ENCODE peak calls at places on chromosomes 6 and 20, in seven cellular contexts. B is GM06990, K is heart right ventricle, V is HTR-8/SVneo, G is HL-60, O is kidney glomerular epithelial cell, Z is posterior cingulate gyrus. Q is an unnamed sample.
A peak's percentile ranks its signal among the peaks of the same experiment; 100 is the strongest.

GRCh38 chr6:26022166-26022510 is 59.5 kb downstream of the TRIM38 start:
- DNase-seq in B (no peak), K (no peak), V (no peak), G (peak; percentile 77), O (peak; percentile 75), Z (no peak), Q (peak; percentile 49)

GRCh38 chr20:11156922-11157321 is 483.1 kb upstream of the JAG1 start:
- DNase-seq in B (no peak), K (no peak), V (no peak), G (no peak), O (no peak), Z (no peak), Q (no peak)

GRCh38 chr20:51043811-51044210 is 20.9 kb upstream of the KCNG1 start:
- DNase-seq in B (no peak), K (no peak), V (no peak), G (no peak), O (no peak), Z (no peak), Q (no peak)

GRCh38 chr6:3456794-3457709 is at the start of gene SLC22A23:
- DNase-seq in B (peak; percentile 69), K (peak; percentile 76), V (peak; percentile 82), G (peak; percentile 13), O (peak; percentile 54), Z (peak; percentile 86), Q (no peak)

GRCh38 chr20:14142171-14142570 is 146.9 kb downstream of the MACROD2 start:
- DNase-seq in B (no peak), K (no peak), V (peak; percentile 2), G (peak; percentile 2), O (peak; percentile 79), Z (peak; percentile 78), Q (peak; percentile 19)

GRCh38 chr6:13712485-13712990 is 903 bp upstream of the RANBP9 start:
- DNase-seq in B (no peak), K (no peak), V (no peak), G (no peak), O (no peak), Z (no peak), Q (no peak)

GRCh38 chr20:20010639-20011500 is 6.3 kb upstream of the NAA20 start:
- DNase-seq in B (no peak), K (no peak), V (peak; percentile 20), G (no peak), O (peak; percentile 43), Z (no peak), Q (no peak)

GRCh38 chr20:50278684-50279531 is 88.3 kb downstream of the CEBPB start:
- DNase-seq in B (no peak), K (peak; percentile 84), V (no peak), G (no peak), O (no peak), Z (peak; percentile 65), Q (no peak)

GRCh38 chr20:49810491-49811190 is 2.0 kb upstream of the SLC9A8 start:
- DNase-seq in B (no peak), K (no peak), V (no peak), G (no peak), O (no peak), Z (no peak), Q (no peak)

GRCh38 chr6:21873562-21873961 is 280.0 kb downstream of the SOX4 start:
- DNase-seq in B (no peak), K (no peak), V (no peak), G (no peak), O (no peak), Z (no peak), Q (no peak)

GRCh38 chr6:69233195-69233524 is 563.6 kb downstream of the LMBRD1 start:
- DNase-seq in B (no peak), K (no peak), V (no peak), G (no peak), O (no peak), Z (no peak), Q (no peak)

GRCh38 chr6:91020741-91021140 is 433.9 kb upstream of the MAP3K7 start:
- DNase-seq in B (no peak), K (no peak), V (no peak), G (no peak), O (no peak), Z (no peak), Q (no peak)

GRCh38 chr6:56650191-56650590 is 7.5 kb upstream of the DST start:
- DNase-seq in B (no peak), K (no peak), V (no peak), G (no peak), O (no peak), Z (no peak), Q (no peak)

GRCh38 chr20:47125553-47126373 is 230.7 kb downstream of the ZMYND8 start:
- DNase-seq in B (no peak), K (peak; percentile 21), V (no peak), G (no peak), O (peak; percentile 40), Z (no peak), Q (no peak)

GRCh38 chr6:41229716-41230115 is 1.6 kb downstream of the TREML4 start:
- DNase-seq in B (no peak), K (no peak), V (no peak), G (no peak), O (no peak), Z (no peak), Q (no peak)

GRCh38 chr20:59010995-59011873 is 4.2 kb upstream of the CTSZ start:
- DNase-seq in B (no peak), K (no peak), V (peak; percentile 96), G (no peak), O (peak; percentile 44), Z (no peak), Q (no peak)